ENCODE peak calls at places on chromosomes 6 and 20, in nine cellular contexts. V is ovary, K is A549, T is stomach, Z is heart left ventricle, X is right lobe of liver, Y is suprapubic skin, P is body of pancreas, H is HCT116. S is an unnamed sample.

GRCh38 chr6:66772785-66773184 is 1065.8 kb upstream of the EYS start:
- DNase-seq in V (no peak), K (no peak), T (no peak), Z (no peak), X (no peak), Y (no peak), P (no peak), H (no peak), S (peak)

GRCh38 chr20:35739294-35740163 is 2.5 kb downstream of the RBM39 start:
- DNase-seq in V (no peak), K (peak), T (no peak), Z (no peak), X (no peak), Y (no peak), P (no peak), H (no peak), S (no peak)

GRCh38 chr6:75505426-75505825 is 11.8 kb upstream of the FILIP1 start:
- DNase-seq in V (no peak), K (no peak), T (no peak), Z (no peak), X (no peak), Y (no peak), P (no peak), H (no peak), S (no peak)

GRCh38 chr20:51434556-51435256 is 107.8 kb downstream of the NFATC2 start:
- DNase-seq in V (no peak), K (peak), T (no peak), Z (no peak), X (no peak), Y (no peak), P (no peak), H (peak), S (no peak)

GRCh38 chr20:2408111-2408510 is 27.4 kb downstream of the TGM6 start:
- DNase-seq in V (no peak), K (no peak), T (no peak), Z (no peak), X (no peak), Y (no peak), P (no peak), H (no peak), S (no peak)

GRCh38 chr6:163243083-163243482 is 171.4 kb upstream of the QKI start:
- DNase-seq in V (no peak), K (no peak), T (no peak), Z (no peak), X (no peak), Y (no peak), P (no peak), H (no peak), S (no peak)

GRCh38 chr6:28544211-28544610 is 18.5 kb downstream of the GPX5 start:
- DNase-seq in V (no peak), K (no peak), T (no peak), Z (no peak), X (no peak), Y (no peak), P (no peak), H (no peak), S (no peak)

GRCh38 chr20:57202309-57202708 is 64.1 kb downstream of the BMP7 start:
- DNase-seq in V (no peak), K (no peak), T (no peak), Z (no peak), X (no peak), Y (peak), P (no peak), H (no peak), S (no peak)

GRCh38 chr20:59821788-59822187 is 111.6 kb downstream of the SYCP2 start:
- DNase-seq in V (no peak), K (no peak), T (no peak), Z (no peak), X (no peak), Y (peak), P (no peak), H (no peak), S (no peak)

GRCh38 chr20:57464642-57465211 is 60.2 kb downstream of the CTCFL start:
- DNase-seq in V (no peak), K (peak), T (no peak), Z (no peak), X (no peak), Y (no peak), P (peak), H (peak), S (peak)

GRCh38 chr20:3613821-3614440 is 49.3 kb downstream of the GFRA4 start:
- DNase-seq in V (no peak), K (no peak), T (no peak), Z (no peak), X (no peak), Y (no peak), P (no peak), H (no peak), S (no peak)

GRCh38 chr6:146871613-146872465 is 273.1 kb downstream of the ADGB start:
- DNase-seq in V (no peak), K (no peak), T (no peak), Z (no peak), X (no peak), Y (no peak), P (no peak), H (no peak), S (no peak)

GRCh38 chr20:10217517-10218410 is 866 bp upstream of the SNAP25 start:
- DNase-seq in V (peak), K (peak), T (no peak), Z (no peak), X (no peak), Y (no peak), P (peak), H (no peak), S (peak)

GRCh38 chr6:148005806-148006205 is 336.8 kb upstream of the SASH1 start:
- DNase-seq in V (no peak), K (no peak), T (no peak), Z (no peak), X (no peak), Y (no peak), P (no peak), H (no peak), S (no peak)

GRCh38 chr6:105519954-105520353 is 117.1 kb upstream of the PREP start:
- DNase-seq in V (no peak), K (peak), T (no peak), Z (no peak), X (no peak), Y (no peak), P (no peak), H (no peak), S (no peak)

GRCh38 chr20:54115172-54115854 is 44.9 kb upstream of the BCAS1 start:
- DNase-seq in V (no peak), K (peak), T (no peak), Z (no peak), X (no peak), Y (no peak), P (peak), H (no peak), S (no peak)

GRCh38 chr6:20644667-20645370 is 110.6 kb downstream of the CDKAL1 start:
- DNase-seq in V (no peak), K (no peak), T (no peak), Z (no peak), X (no peak), Y (no peak), P (no peak), H (no peak), S (no peak)

GRCh38 chr6:24930386-24930785 is 5.4 kb downstream of the RIPOR2 start:
- DNase-seq in V (no peak), K (no peak), T (no peak), Z (peak), X (no peak), Y (no peak), P (no peak), H (no peak), S (no peak)

GRCh38 chr6:106560966-106561740 is 68.1 kb downstream of the RTN4IP1 start:
- DNase-seq in V (no peak), K (no peak), T (no peak), Z (no peak), X (no peak), Y (no peak), P (no peak), H (no peak), S (no peak)

DNA sequence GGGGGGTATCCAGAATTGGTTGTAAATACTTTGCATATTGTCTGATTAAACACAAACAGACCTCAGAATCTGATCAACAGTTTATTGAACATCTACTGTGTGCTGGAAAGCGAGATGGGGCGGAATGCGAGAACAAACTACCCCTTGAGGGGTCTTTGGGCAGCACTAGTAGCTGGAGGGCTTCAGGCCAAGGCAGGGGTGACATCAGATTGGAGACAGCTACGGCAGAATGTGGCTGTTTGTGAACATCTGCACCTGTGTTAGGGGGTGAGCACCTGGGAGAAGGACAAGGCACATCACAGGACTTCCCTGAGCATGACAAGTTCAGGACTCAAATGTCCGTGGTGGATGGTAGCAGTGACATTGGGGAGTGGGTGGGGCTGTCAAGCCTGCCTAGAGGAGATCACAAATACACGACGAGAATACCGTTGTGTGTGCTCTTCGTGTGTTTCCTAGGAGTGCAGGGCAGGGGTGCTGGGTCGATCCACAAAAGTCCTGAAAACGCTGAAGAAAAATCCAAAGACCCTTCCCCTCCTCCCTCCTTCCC is 59.5 kb downstream of the SRC start:
- DNase-seq in V (no peak), K (peak), T (no peak), Z (no peak), X (no peak), Y (no peak), P (no peak), H (no peak), S (no peak)
- TF ChIP-seq POLR2A in V (no peak), K (no peak), T (no peak), Z (no peak), X (no peak), Y (no peak), P (no peak), H (no peak), S (no peak)

GRCh38 chr6:142045380-142046270 is 87.1 kb upstream of the GJE1 start:
- DNase-seq in V (no peak), K (peak), T (no peak), Z (no peak), X (no peak), Y (no peak), P (no peak), H (peak), S (no peak)

GRCh38 chr6:142048593-142048980 is 84.1 kb upstream of the GJE1 start:
- DNase-seq in V (no peak), K (no peak), T (no peak), Z (no peak), X (no peak), Y (no peak), P (no peak), H (no peak), S (no peak)

GRCh38 chr6:142051404-142051803 is 81.3 kb upstream of the GJE1 start:
- DNase-seq in V (no peak), K (no peak), T (no peak), Z (no peak), X (no peak), Y (no peak), P (no peak), H (no peak), S (no peak)

GRCh38 chr6:142047934-142048592 is 84.7 kb upstream of the GJE1 start:
- DNase-seq in V (no peak), K (no peak), T (no peak), Z (no peak), X (no peak), Y (no peak), P (no peak), H (no peak), S (no peak)
- TF ChIP-seq POLR2A in V (no peak), K (no peak), T (no peak), Z (no peak), X (no peak), Y (no peak), P (no peak), H (no peak), S (no peak)

GRCh38 chr20:25300496-25301170 is 52.7 kb downstream of the PYGB start:
- DNase-seq in V (no peak), K (no peak), T (no peak), Z (no peak), X (no peak), Y (no peak), P (no peak), H (no peak), S (no peak)

GRCh38 chr20:25299801-25300200 is 51.9 kb downstream of the PYGB start:
- DNase-seq in V (no peak), K (no peak), T (no peak), Z (no peak), X (no peak), Y (no peak), P (no peak), H (no peak), S (no peak)

GRCh38 chr20:25302596-25302995 is 54.7 kb downstream of the PYGB start:
- DNase-seq in V (no peak), K (no peak), T (no peak), Z (no peak), X (no peak), Y (no peak), P (no peak), H (no peak), S (no peak)

GRCh38 chr20:25303292-25304024 is 55.6 kb downstream of the PYGB start:
- DNase-seq in V (no peak), K (no peak), T (no peak), Z (no peak), X (no peak), Y (no peak), P (no peak), H (no peak), S (no peak)

DNA sequence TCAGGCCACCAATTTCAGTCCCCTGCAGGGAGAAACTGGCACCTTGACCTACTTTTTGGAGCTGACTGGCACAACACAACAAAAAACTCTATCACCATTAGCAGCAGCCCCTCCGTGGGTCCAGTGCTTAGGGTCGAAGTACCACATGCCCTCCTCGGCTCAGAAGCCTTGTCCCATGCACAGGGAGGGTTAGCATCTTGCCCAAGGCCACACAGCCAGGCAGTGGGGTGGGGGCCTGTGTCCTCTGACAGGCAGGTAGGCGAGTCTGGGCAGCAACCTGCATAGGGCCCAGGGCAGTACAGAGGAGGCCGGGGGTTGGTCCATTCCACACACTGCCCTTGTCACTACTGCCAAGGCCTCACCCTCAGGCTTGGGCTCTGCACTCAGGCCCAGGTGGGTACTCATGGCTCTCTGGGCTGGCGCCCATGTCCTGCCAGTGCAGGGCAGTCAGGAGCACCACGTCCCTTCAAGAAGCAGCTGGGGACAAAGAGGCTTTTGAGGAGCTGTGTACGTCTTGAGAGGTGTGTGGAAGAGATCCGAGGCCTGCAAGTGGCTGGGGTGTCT is 53.6 kb downstream of the PYGB start:
- DNase-seq in V (no peak), K (no peak), T (no peak), Z (no peak), X (no peak), Y (no peak), P (no peak), H (no peak), S (no peak)
- TF ChIP-seq POLR2A in V (no peak), K (no peak), T (no peak), Z (no peak), X (no peak), Y (no peak), P (no peak), H (no peak), S (no peak)

DNA sequence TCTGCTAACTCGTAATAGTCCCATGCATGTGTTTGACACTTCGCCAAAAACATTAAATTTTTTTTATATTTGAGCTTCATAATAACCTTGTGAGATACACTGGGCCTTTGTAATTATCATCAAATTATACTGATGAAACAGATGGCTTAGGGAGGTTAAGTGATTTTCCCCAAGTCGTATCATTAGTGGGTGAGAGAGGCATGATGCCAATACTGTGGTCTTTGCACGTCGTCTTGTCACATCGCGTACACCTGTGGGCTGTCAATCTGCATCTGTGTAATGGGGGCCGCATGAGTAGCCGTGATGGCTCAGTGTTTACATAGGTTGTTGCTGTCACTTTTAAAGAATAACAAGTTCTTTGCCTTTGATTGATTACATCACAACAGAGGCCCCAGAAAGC is 1.7 kb downstream of the PRL start:
- DNase-seq in V (no peak), K (no peak), T (no peak), Z (no peak), X (no peak), Y (no peak), P (no peak), H (no peak), S (no peak)
- TF ChIP-seq POLR2A in V (no peak), K (no peak), T (no peak), Z (no peak), X (no peak), Y (no peak), P (no peak), H (no peak), S (no peak)

DNA sequence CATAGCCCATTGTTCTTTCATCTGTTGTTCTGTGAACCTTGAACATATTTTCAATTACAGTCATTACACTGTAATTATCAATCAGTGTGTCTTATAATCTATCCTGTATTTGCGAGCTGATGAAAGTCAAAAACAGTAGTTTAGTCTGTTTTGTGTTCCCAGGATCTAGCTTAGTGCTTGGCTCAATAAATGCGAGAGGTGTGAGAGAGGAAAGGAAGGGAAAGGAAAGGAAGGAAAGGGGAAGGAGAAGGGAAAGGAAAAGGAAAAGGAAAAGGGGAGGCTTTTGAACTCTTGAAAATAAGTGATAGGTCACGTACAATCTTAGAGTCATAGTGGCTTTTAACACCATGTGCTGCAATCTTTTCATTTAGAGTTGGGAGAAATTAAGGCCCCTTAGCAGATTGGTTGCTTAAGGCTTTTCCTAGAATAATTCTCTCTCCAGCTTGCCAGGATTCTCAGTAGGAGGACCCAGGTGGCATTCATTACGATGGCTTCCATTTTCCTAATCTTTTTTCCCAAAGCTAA is 433.8 kb upstream of the PLCB4 start:
- DNase-seq in V (no peak), K (no peak), T (no peak), Z (no peak), X (no peak), Y (no peak), P (no peak), H (no peak), S (no peak)
- TF ChIP-seq POLR2A in V (no peak), K (no peak), T (no peak), Z (no peak), X (no peak), Y (no peak), P (no peak), H (no peak), S (no peak)

DNA sequence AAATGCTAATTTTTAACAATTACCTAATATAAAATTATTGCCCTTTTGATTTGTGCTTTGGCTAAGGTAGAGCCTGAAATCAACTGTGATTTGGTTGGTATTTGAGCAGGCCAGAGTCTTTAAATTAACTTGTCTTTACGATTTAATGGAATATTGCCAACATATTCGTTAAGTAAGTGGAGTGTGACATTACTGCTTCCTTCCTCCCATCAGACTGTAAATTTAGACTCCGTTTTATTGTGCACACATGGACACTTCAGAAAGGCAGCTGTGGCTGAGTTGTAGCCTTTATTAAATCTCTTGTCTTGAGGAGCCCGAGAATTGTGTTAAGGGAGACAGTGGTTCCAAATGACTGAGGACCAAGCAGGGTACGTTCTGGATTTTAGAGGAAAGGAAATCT is 57.4 kb downstream of the CAP2 start:
- DNase-seq in V (no peak), K (no peak), T (no peak), Z (no peak), X (no peak), Y (no peak), P (no peak), H (no peak), S (no peak)
- TF ChIP-seq POLR2A in V (no peak), K (no peak), T (no peak), Z (no peak), X (no peak), Y (no peak), P (no peak), H (no peak), S (no peak)

DNA sequence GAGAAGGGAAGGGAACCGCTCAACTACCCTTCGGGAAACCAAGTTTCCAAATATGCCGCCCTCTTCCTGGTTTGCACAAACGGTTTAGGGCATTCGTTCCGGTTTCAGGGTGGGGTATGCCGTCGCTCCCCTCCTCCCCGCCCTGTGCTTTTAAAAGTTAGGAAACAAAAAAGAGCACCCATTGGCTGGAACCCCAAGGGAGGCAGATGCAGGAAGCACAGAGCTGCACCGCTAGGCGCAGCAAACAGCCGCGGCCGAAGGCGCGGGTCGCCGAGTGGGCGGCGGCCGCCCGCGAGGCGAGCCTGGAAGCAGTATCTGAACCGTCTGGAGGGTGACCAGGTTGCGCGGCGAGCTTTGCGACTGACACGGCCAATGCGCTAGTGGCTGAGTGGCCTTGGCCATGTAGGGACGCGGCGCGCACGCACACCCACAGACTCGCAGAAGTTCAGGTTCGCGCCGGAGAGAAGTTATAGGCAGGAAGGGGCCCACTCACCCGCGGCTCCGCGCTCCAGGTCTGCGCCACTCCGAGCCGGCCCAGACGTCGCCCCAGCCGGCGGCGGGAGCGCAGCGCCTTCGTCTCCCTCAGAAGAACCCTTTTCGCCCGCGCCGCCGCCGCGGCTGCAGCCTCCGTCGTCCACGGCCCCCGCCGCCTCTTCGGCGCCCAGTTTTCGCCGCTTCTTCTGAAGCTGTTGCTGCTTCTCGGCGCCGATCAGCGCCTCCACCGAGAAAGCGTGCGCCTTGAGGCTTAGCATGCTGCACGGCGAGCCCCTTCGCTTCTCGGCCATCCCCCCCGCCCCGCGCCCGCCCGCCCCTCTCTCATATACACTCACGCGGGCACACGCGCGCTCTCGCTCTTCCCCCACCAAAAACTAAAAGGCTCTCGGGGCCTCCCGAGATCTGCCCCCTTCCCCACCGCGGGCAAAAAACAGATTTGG is 734 bp downstream of the TBX18 start:
- DNase-seq in V (peak), K (peak), T (no peak), Z (no peak), X (no peak), Y (peak), P (no peak), H (peak), S (no peak)
- TF ChIP-seq POLR2A in V (no peak), K (peak), T (no peak), Z (peak), X (no peak), Y (no peak), P (no peak), H (peak), S (peak)

S was measured in adrenal gland.